ENCODE peak calls at places on chromosomes 7 and 10, in six cellular contexts. A, H, R, E, P and G are unnamed samples.

GRCh38 chr10:129533281-129533680 is 66.2 kb downstream of the MGMT start:
- DNase-seq in R (no peak), H (no peak), E (no peak), P (no peak), A (no peak), G (no peak)

GRCh38 chr10:128268015-128268722 is 141.9 kb upstream of the MKI67 start:
- DNase-seq in P (peak; percentile 70), A (no peak), E (no peak), H (peak; percentile 25), R (no peak), G (no peak)

GRCh38 chr10:132994371-132994796 is 52.0 kb upstream of the CFAP46 start:
- DNase-seq in E (no peak), P (no peak), H (no peak), A (no peak), R (no peak), G (no peak)

GRCh38 chr10:34505338-34505737 is 309.8 kb downstream of the PARD3 start:
- DNase-seq in E (no peak), R (no peak), P (no peak), H (no peak), A (no peak), G (no peak)

GRCh38 chr7:42192851-42193456 is 44.1 kb downstream of the GLI3 start:
- DNase-seq in E (no peak), H (peak; percentile 15), P (peak; percentile 33), A (no peak), R (no peak), G (no peak)

GRCh38 chr10:17954856-17955255 is 3.1 kb downstream of the SLC39A12 start:
- DNase-seq in P (no peak), A (no peak), E (no peak), H (no peak), R (no peak), G (no peak)

GRCh38 chr7:20280475-20281351 is 50.0 kb upstream of the ITGB8 start:
- DNase-seq in A (no peak), R (no peak), P (no peak), H (peak; percentile 25), E (peak; percentile 51), G (no peak)

GRCh38 chr10:1543596-1543995 is 193.7 kb downstream of the ADARB2 start:
- DNase-seq in A (no peak), P (no peak), H (no peak), R (no peak), E (no peak), G (no peak)

GRCh38 chr10:133462512-133463305 is 9.0 kb downstream of the SCART1 start:
- DNase-seq in P (no peak), A (no peak), E (no peak), H (no peak), R (no peak), G (no peak)

GRCh38 chr7:127730658-127731276 is 78.8 kb downstream of the SND1 start:
- DNase-seq in H (no peak), R (no peak), E (no peak), P (no peak), A (no peak), G (no peak)
- H3K27ac ChIP-seq in H (no peak overlapping the region), R (no peak overlapping the region), E (no peak overlapping the region), P (no peak overlapping the region), A (no peak overlapping the region), G (no peak overlapping the region)

GRCh38 chr10:124640056-124640455 is 104.1 kb downstream of the FAM53B start:
- DNase-seq in A (no peak), E (no peak), R (no peak), P (no peak), H (no peak), G (no peak)
- H3K27ac ChIP-seq in A (no peak overlapping the region), E (no peak overlapping the region), R (no peak overlapping the region), P (peak overlapping the region; percentile 14), H (no peak overlapping the region), G (no peak overlapping the region)

DNA sequence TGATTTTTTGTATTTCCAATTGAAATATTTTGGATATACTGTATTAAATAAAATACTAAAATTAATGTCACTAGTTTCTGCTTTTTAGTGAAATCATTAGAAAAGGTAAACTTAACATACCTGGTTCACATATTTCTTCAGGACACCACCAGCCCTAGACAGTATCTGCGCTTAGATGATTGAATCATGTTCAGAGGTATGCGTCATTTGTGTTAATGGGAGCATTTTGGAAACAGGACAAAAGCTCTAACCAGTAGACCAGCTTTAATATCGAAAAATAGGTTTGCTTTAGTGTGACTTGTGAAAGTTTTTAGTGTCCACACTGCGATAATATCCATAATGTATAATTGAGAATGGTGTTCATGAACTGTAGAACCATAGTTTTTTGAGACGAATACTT is 47.1 kb downstream of the DNAJB6 start:
- DNase-seq in R (no peak), P (no peak), E (no peak), H (no peak), A (no peak), G (no peak)
- H3K27ac ChIP-seq in R (no peak overlapping the region), P (no peak overlapping the region), E (no peak overlapping the region), H (no peak overlapping the region), A (no peak overlapping the region), G (no peak overlapping the region)

GRCh38 chr10:14569274-14570060 is 205.2 kb downstream of the FAM107B start:
- DNase-seq in P (no peak), A (peak; percentile 60), H (no peak), E (no peak), R (peak; percentile 71), G (no peak)
- H3K27ac ChIP-seq in P (no peak overlapping the region), A (peak overlapping the region; percentile 89), H (no peak overlapping the region), E (no peak overlapping the region), R (peak overlapping the region; percentile 4), G (no peak overlapping the region)

GRCh38 chr7:151681726-151682125 is 162.0 kb upstream of the RHEB start:
- DNase-seq in A (no peak), E (no peak), R (no peak), P (no peak), H (no peak), G (no peak)

GRCh38 chr7:151679073-151679708 is 159.5 kb upstream of the RHEB start:
- DNase-seq in R (no peak), H (no peak), E (no peak), P (no peak), A (no peak), G (no peak)

GRCh38 chr7:151682831-151683614 is 163.3 kb upstream of the RHEB start:
- DNase-seq in A (no peak), E (no peak), H (no peak), R (no peak), P (no peak), G (no peak)

GRCh38 chr7:151679868-151680534 is 160.3 kb upstream of the RHEB start:
- DNase-seq in H (no peak), P (no peak), A (no peak), E (no peak), R (no peak), G (no peak)

DNA sequence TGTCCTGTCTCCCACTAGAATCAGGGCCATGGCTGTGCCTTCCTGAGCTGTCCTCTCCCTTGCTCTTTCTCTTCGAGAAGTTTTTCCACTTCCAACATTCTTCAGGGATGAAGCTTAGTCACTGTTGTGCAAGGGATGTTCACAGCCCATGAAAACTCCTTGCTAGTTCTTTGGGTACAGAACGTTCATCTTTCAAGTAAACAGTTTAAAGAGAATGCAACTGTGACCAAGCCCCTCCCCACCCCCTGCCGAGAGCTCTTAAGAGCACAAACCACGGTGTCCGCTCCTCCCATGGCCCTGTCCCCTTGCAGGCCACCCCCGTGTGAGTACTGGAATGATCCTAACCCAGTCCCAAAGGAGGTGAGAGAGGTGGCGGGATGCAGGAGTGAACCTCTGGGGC is 161.1 kb upstream of the RHEB start:
- DNase-seq in H (no peak), R (no peak), P (no peak), A (no peak), E (no peak), G (no peak)
- H3K27ac ChIP-seq in H (no peak overlapping the region), R (peak overlapping the region; percentile 7), P (no peak overlapping the region), A (no peak overlapping the region), E (peak overlapping the region; percentile 78), G (no peak overlapping the region)

GRCh38 chr10:95519132-95519487 is 42.1 kb downstream of the SORBS1 start:
- DNase-seq in P (no peak), R (no peak), H (no peak), A (no peak), E (no peak), G (no peak)
- H3K27ac ChIP-seq in P (no peak overlapping the region), R (peak overlapping the region; percentile 30), H (no peak overlapping the region), A (no peak overlapping the region), E (no peak overlapping the region), G (no peak overlapping the region)

DNA sequence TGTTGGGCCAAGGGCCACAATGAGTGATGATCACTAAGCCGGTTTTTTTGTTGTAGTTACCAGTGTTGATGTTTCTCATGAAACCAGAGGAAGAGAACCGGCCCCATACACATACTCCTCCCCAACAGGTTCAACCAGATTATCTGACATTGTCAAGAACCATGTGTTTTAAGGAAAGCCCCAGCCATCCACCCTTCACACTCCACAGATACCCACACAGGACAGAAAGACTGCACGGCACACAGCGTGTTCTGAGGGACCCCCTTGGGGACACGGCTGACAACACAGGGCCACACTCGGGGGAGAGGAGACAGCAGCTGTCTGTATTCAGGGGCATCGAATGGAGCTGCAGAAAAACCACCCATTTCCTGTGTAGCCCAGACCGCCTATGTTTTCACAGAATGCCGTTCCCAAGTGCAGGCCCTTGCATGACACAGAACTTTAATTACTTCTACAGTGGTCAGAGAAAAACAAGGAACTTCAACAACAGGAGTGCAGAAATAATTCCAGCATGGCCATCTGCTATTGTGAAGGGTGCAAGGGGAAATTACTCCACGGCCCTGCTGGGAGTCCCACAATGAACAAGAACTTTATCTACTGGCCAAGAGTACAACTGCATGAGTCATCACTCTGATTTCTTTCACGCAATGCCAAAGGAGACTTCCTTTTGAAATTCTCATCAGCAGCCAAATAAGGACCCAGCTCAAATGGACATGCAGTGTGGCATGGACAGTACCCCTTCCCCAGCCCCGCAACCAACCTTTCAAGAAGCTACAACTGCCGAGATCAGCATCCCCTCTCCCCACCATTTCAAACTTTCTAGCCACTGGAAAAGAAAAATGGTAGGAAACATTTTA is 2.3 kb downstream of the KLF6 start:
- DNase-seq in P (no peak), R (peak; percentile 73), E (peak; percentile 88), H (peak; percentile 95), A (peak; percentile 63), G (peak; percentile 78)
- H3K27ac ChIP-seq in P (no peak overlapping the region), R (peak overlapping the region; percentile 100), E (peak overlapping the region; percentile 99), H (peak overlapping the region; percentile 95), A (peak overlapping the region; percentile 91), G (peak overlapping the region; percentile 97)